ENCODE peak calls at places on chromosomes 11 and 22, in eight cellular contexts. N, V, G, W, P, K, A and B are unnamed samples.

GRCh38 chr22:24563246-24563645 is 7.4 kb downstream of the SNRPD3 start:
- DNase-seq in W (no peak), N (no peak), K (no peak), P (no peak), G (no peak), V (no peak), A (no peak), B (no peak)

GRCh38 chr22:44658371-44658953 is 43.5 kb upstream of the PRR5 start:
- DNase-seq in W (no peak), N (no peak), P (no peak), A (no peak), K (no peak), V (peak; percentile 72), G (no peak), B (peak; percentile 86)

GRCh38 chr22:35352214-35353111 is 28.4 kb upstream of the HMOX1 start:
- DNase-seq in W (no peak), P (no peak), G (no peak), V (peak; percentile 84), A (no peak), N (peak; percentile 47), K (no peak), B (peak; percentile 64)

GRCh38 chr11:62832346-62833234 is at the start of gene TEX54:
- DNase-seq in W (no peak), G (no peak), N (peak; percentile 42), K (no peak), A (peak; percentile 60), P (no peak), V (no peak), B (peak; percentile 64)

GRCh38 chr11:19740586-19740985 is 27.9 kb downstream of the NAV2 start:
- DNase-seq in V (no peak), P (no peak), K (no peak), G (no peak), A (no peak), N (no peak), W (no peak), B (no peak)

GRCh38 chr11:12600829-12601228 is 73.4 kb upstream of the TEAD1 start:
- DNase-seq in W (no peak), G (no peak), N (no peak), V (no peak), K (no peak), P (no peak), A (no peak), B (no peak)

GRCh38 chr11:48012051-48012391 is 31.7 kb downstream of the PTPRJ start:
- DNase-seq in N (no peak), K (no peak), V (no peak), W (no peak), P (peak; percentile 76), A (no peak), G (no peak), B (no peak)

GRCh38 chr11:40306938-40307548 is 1152.4 kb downstream of the LRRC4C start:
- DNase-seq in A (no peak), W (peak; percentile 39), V (peak; percentile 76), G (no peak), K (no peak), N (no peak), P (no peak), B (no peak)